ENCODE peak calls at places on chromosome 5, in seven cellular contexts. D is psoas muscle; O is aorta; S is activated CD4-positive, alpha-beta T cell treated with anti-CD3 and anti-CD28 coated beads for 36 hours; E is naive thymus-derived CD4-positive, alpha-beta T cell; R is CD4-positive, CD25-positive, alpha-beta regulatory T cell; T is HepG2. P is an unnamed sample.

GRCh38 chr5:107430077-107430625 is 240.6 kb downstream of the EFNA5 start:
- ATAC-seq in E (no peak), O (no peak), S (no peak), R (no peak), T (no peak), D (no peak), P (no peak)

GRCh38 chr5:23027830-23028229 is 174.7 kb upstream of the CDH12 start:
- ATAC-seq in O (no peak), S (no peak), E (no peak), R (no peak), D (no peak), T (no peak), P (no peak)

GRCh38 chr5:31251032-31251431 is 57.5 kb downstream of the CDH6 start:
- ATAC-seq in O (no peak), R (no peak), T (no peak), S (no peak), E (no peak), D (no peak), P (no peak)

GRCh38 chr5:56711191-56711590 is 104.2 kb upstream of the MAP3K1 start:
- ATAC-seq in R (peak; percentile 61), D (no peak), T (no peak), E (no peak), O (no peak), S (peak; percentile 69), P (no peak)

GRCh38 chr5:147534172-147534951 is 24.5 kb upstream of the DPYSL3 start:
- ATAC-seq in O (no peak), E (no peak), S (no peak), T (no peak), R (no peak), D (no peak), P (no peak)

GRCh38 chr5:151199581-151200185 is 24.2 kb downstream of the CCDC69 start:
- ATAC-seq in R (no peak), E (no peak), T (no peak), D (no peak), S (no peak), O (no peak), P (no peak)

GRCh38 chr5:157216395-157217142 is 35.9 kb downstream of the ITK start:
- ATAC-seq in S (no peak), R (no peak), T (no peak), D (no peak), E (no peak), O (no peak), P (no peak)

GRCh38 chr5:138620661-138621224 is 45.5 kb upstream of the HSPA9 start:
- ATAC-seq in O (no peak), S (no peak), D (no peak), E (no peak), T (no peak), R (no peak), P (no peak)

GRCh38 chr5:131532016-131532640 is 102.9 kb downstream of the RAPGEF6 start:
- ATAC-seq in O (no peak), T (no peak), R (peak; percentile 59), D (no peak), S (peak; percentile 67), E (peak; percentile 57), P (no peak)

GRCh38 chr5:43233946-43234345 is 41.9 kb downstream of the NIM1K start:
- ATAC-seq in O (no peak), R (no peak), T (no peak), D (no peak), E (no peak), S (peak; percentile 74), P (no peak)

GRCh38 chr5:179606910-179607448 is 16.5 kb downstream of the HNRNPH1 start:
- ATAC-seq in E (no peak), T (peak; percentile 6), S (no peak), R (no peak), D (peak; percentile 14), O (no peak), P (no peak)

GRCh38 chr5:28743362-28743761 is 1705.0 kb upstream of the CDH9 start:
- ATAC-seq in D (no peak), E (no peak), R (no peak), T (no peak), S (no peak), O (peak; percentile 29), P (no peak)

GRCh38 chr5:77175235-77175634 is 35.2 kb upstream of the PDE8B start:
- ATAC-seq in E (no peak), O (no peak), R (no peak), D (no peak), T (no peak), S (no peak), P (no peak)

GRCh38 chr5:121949885-121950284 is 11.9 kb upstream of the SRFBP1 start:
- ATAC-seq in O (no peak), T (peak; percentile 71), D (peak; percentile 77), E (peak; percentile 36), R (peak; percentile 52), S (no peak), P (peak; percentile 36)

GRCh38 chr5:123094227-123094918 is 5.3 kb downstream of the PRDM6 start:
- ATAC-seq in E (no peak), S (no peak), R (no peak), T (no peak), O (peak; percentile 16), D (no peak), P (no peak)

GRCh38 chr5:146794326-146795029 is 84.1 kb downstream of the PPP2R2B start:
- ATAC-seq in T (no peak), S (peak; percentile 51), O (peak; percentile 58), E (peak; percentile 29), R (peak; percentile 62), D (no peak), P (no peak)

GRCh38 chr5:32017638-32018429 is 156.3 kb downstream of the GOLPH3 start:
- ATAC-seq in O (peak; percentile 46), E (no peak), R (no peak), S (no peak), T (no peak), D (peak; percentile 52), P (peak; percentile 35)

GRCh38 chr5:74934949-74935751 is 69.0 kb upstream of the FAM169A start:
- ATAC-seq in E (peak; percentile 79), S (peak; percentile 95), R (peak; percentile 75), T (peak; percentile 72), O (peak; percentile 62), D (no peak), P (peak; percentile 56)

GRCh38 chr5:111726986-111727385 is 30.0 kb downstream of the NREP start:
- ATAC-seq in D (no peak), R (no peak), E (no peak), O (no peak), T (no peak), S (no peak), P (no peak)

GRCh38 chr5:176519810-176520720 is 17.1 kb downstream of the RNF44 start:
- ATAC-seq in D (no peak), E (no peak), O (no peak), T (peak; percentile 60), R (no peak), S (no peak), P (no peak)

GRCh38 chr5:179762781-179763176 is 30.2 kb downstream of the MAML1 start:
- ATAC-seq in D (peak; percentile 5), O (no peak), R (no peak), T (no peak), E (no peak), S (no peak), P (no peak)